ENCODE peak calls at places on chromosomes 3 and 15, in six cellular contexts. E is suprapubic skin, B is sigmoid colon, C is A549, S is GM12878, L is stomach. G is an unnamed sample.

GRCh38 chr3:153666911-153667310 is 454.3 kb upstream of the ARHGEF26 start:
- DNase-seq in L (no peak), E (no peak), C (no peak), B (no peak), S (no peak), G (no peak)

GRCh38 chr15:62782100-62782791 is 260.3 kb upstream of the TPM1 start:
- DNase-seq in S (no peak), C (peak), L (peak), B (peak), E (no peak), G (no peak)

GRCh38 chr3:122948398-122948797 is 79.2 kb downstream of the SEMA5B start:
- DNase-seq in E (no peak), C (no peak), B (no peak), S (no peak), L (no peak), G (peak)

GRCh38 chr3:55042591-55042990 is 114.7 kb upstream of the LRTM1 start:
- DNase-seq in C (no peak), B (no peak), L (no peak), E (no peak), S (no peak), G (no peak)

GRCh38 chr15:27804569-27805260 is 294.4 kb downstream of the OCA2 start:
- DNase-seq in B (no peak), E (no peak), L (no peak), S (no peak), C (no peak), G (peak)

GRCh38 chr3:126294211-126294801 is 62.9 kb downstream of the KLF15 start:
- DNase-seq in B (no peak), S (no peak), L (no peak), E (no peak), C (no peak), G (no peak)

GRCh38 chr3:114712728-114713492 is 419.1 kb downstream of the TIGIT start:
- DNase-seq in C (no peak), E (no peak), B (no peak), S (no peak), L (no peak), G (no peak)

GRCh38 chr15:64426845-64427465 is 33.4 kb upstream of the ZNF609 start:
- DNase-seq in E (no peak), L (no peak), C (no peak), B (no peak), S (no peak), G (no peak)

GRCh38 chr3:134198414-134198813 is 52.2 kb downstream of the RYK start:
- DNase-seq in C (no peak), L (no peak), E (no peak), S (no peak), B (no peak), G (no peak)

GRCh38 chr3:5058463-5058862 is 63.6 kb upstream of the ARL8B start:
- DNase-seq in E (no peak), C (no peak), B (no peak), L (no peak), S (no peak), G (no peak)

GRCh38 chr3:50672656-50673055 is 2.1 kb upstream of the DOCK3 start:
- DNase-seq in S (no peak), B (no peak), E (no peak), L (no peak), C (no peak), G (no peak)

GRCh38 chr3:169199283-169199682 is 464.2 kb downstream of the MECOM start:
- DNase-seq in L (no peak), C (no peak), E (no peak), S (no peak), B (no peak), G (peak)

GRCh38 chr3:177810162-177810623 is 612.9 kb upstream of the TBL1XR1 start:
- DNase-seq in L (no peak), B (no peak), C (peak), S (no peak), E (no peak), G (no peak)

GRCh38 chr3:166917437-166917836 is 462.7 kb downstream of the ZBBX start:
- DNase-seq in B (no peak), E (no peak), C (no peak), S (no peak), L (no peak), G (no peak)

GRCh38 chr3:98445949-98446406 is 17.0 kb upstream of the OR5K1 start:
- DNase-seq in E (no peak), C (no peak), L (no peak), S (peak), B (no peak), G (no peak)

GRCh38 chr15:59166601-59167265 is 39.9 kb upstream of the LDHAL6B start:
- DNase-seq in C (no peak), E (no peak), L (no peak), S (no peak), B (no peak), G (peak)

GRCh38 chr3:153354641-153355040 is 192.6 kb downstream of the RAP2B start:
- DNase-seq in L (no peak), E (no peak), C (no peak), S (no peak), B (no peak), G (no peak)

GRCh38 chr3:137105277-137105977 is 147.6 kb downstream of the IL20RB start:
- DNase-seq in S (peak), L (no peak), E (no peak), C (peak), B (no peak), G (no peak)

GRCh38 chr15:76149291-76149910 is 89.6 kb downstream of the TMEM266 start:
- DNase-seq in B (peak), L (no peak), C (no peak), S (no peak), E (no peak), G (no peak)

GRCh38 chr3:119240582-119241434 is at the start of gene B4GALT4:
- DNase-seq in L (peak), B (peak), E (peak), C (peak), S (no peak), G (peak)

GRCh38 chr3:115272036-115272824 is 125.1 kb upstream of the ZBTB20 start:
- DNase-seq in L (no peak), S (no peak), E (no peak), C (no peak), B (no peak), G (no peak)

GRCh38 chr3:190252080-190252479 is 70.2 kb downstream of the CLDN1 start:
- DNase-seq in E (no peak), L (no peak), S (no peak), C (no peak), B (no peak), G (no peak)

GRCh38 chr15:48062476-48062875 is 58.3 kb upstream of the SLC24A5 start:
- DNase-seq in E (no peak), S (no peak), B (no peak), L (no peak), C (no peak), G (no peak)

GRCh38 chr3:29515451-29515850 is 234.6 kb downstream of the RBMS3 start:
- DNase-seq in B (no peak), S (peak), C (no peak), E (no peak), L (no peak), G (no peak)

GRCh38 chr3:70974752-70975151 is 608.8 kb downstream of the FOXP1 start:
- DNase-seq in C (no peak), L (no peak), E (no peak), B (no peak), S (no peak), G (no peak)

GRCh38 chr3:65883614-65884013 is 155.1 kb downstream of the MAGI1 start:
- DNase-seq in S (no peak), L (no peak), B (no peak), E (no peak), C (no peak), G (no peak)

GRCh38 chr3:6524479-6524878 is 336.4 kb upstream of the GRM7 start:
- DNase-seq in C (no peak), L (no peak), B (no peak), E (no peak), S (no peak), G (no peak)

GRCh38 chr15:69081310-69082004 is 67.0 kb downstream of the NOX5 start:
- DNase-seq in C (no peak), L (no peak), S (no peak), E (peak), B (peak), G (no peak)

GRCh38 chr3:69329897-69330296 is 56.0 kb downstream of the FRMD4B start:
- DNase-seq in L (no peak), B (no peak), C (no peak), E (no peak), S (no peak), G (no peak)

DNA sequence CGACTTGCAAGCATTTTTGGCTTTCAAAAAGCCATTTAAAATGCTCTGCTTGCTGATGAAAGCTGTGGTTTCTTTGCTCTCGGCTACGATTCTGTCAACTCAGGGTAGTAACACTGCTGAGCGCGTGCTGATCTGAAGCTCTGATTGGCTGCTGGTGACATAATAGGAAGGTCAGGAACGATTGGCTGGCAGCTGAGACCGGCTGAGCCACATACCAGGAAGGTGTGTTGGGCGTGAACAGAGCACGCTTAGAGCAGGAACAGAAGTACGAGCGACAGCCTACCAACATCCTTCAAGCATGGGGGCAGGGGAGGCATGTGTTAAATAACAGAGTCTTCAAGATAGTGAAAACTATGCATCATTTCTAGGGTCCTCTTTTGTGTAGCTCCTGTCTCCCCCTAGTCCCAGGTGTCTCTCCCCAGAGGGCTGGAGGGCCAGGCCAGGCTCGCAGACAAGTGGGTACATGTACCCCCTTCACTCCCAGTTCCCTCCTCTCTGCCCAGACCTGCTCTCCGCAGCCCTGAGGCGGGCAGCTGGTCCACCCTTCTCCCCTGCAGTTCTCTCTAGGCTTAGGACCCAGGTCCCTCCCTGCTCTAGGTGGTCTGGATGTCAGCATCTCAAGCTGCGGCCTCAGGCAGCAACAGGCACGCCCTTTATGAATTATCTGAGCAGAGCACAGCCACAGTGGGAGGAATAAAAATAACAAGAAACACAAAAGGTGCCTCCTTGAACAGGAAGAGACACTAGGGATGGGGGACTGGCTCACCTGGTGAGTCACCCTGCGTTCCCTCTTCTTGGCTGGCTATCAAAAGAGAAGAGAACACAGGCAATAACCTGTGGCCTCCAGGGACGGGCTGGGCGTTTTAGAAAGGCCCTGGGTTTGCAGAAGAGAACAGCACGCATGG is 76.0 kb downstream of the TAMM41 start:
- DNase-seq in L (peak), E (peak), C (peak), S (peak), B (peak), G (peak)
- TF ChIP-seq POLR2A in L (no peak), E (no peak), C (no peak), S (peak), B (no peak), G (no peak)

DNA sequence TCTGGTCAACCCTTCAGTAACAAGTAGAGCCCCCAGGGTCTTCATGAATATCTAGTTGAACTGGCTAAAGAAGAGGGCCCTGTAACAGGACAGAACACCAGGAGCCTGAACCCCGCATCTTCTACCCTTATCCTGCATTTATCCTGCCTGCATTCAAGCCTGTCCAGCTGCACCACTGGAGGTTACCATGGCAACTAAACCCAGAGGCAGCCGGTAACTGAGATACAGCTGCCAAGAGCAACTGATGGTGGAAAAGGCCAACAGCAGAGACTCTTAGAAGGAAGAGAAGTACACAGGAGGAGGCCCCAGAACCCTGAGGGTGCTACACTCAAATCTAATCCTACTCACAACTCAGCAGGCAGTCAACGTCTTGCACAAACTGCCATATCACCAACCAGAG is 3.7 kb upstream of the PRKAR2A start:
- DNase-seq in E (no peak), L (no peak), S (no peak), C (no peak), B (no peak), G (no peak)
- TF ChIP-seq EP300 in E (no peak), L (no peak), S (no peak), C (no peak), B (no peak), G (no peak)

GRCh38 chr15:83424101-83424500 is 23.0 kb upstream of the SH3GL3 start:
- DNase-seq in L (no peak), E (no peak), B (no peak), S (no peak), C (no peak), G (no peak)

GRCh38 chr15:83422090-83422489 is 25.1 kb upstream of the SH3GL3 start:
- DNase-seq in E (no peak), C (no peak), B (no peak), S (no peak), L (no peak), G (no peak)

DNA sequence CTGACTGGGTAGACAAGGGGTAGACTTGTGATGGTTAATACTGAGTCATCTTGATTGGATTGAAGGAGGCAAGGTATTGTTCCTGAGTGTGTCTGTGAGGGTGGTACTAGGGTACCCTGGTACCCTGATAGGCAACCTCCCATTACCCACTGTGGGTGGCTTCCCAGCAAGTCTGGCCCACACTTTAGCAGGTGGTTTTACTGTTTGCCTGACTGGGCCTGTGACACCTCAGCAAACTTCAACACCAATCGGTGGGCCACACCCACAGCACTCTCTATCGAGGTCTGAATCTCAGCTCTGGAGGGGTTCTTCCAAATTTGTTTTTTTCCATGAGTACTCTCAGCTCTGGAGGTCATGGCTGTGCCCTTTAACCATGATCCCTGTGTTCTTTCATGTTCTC is 24.6 kb upstream of the SH3GL3 start:
- DNase-seq in C (no peak), S (no peak), L (no peak), E (no peak), B (no peak), G (no peak)
- TF ChIP-seq POLR2A in C (no peak), S (no peak), L (no peak), E (no peak), B (no peak), G (no peak)

GRCh38 chr15:44788748-44789147 is 52.4 kb downstream of the TRIM69 start:
- DNase-seq in C (no peak), E (no peak), B (no peak), L (no peak), S (no peak), G (no peak)
- TF ChIP-seq EP300 in C (no peak), E (no peak), B (no peak), L (no peak), S (no peak), G (no peak)